ENCODE peak calls at places on chromosomes 16 and 17, in eight cellular contexts. Y is A549, D is adrenal gland, N is heart left ventricle, L is ovary, B is body of pancreas, C is tibial nerve, Q is stomach. V is an unnamed sample.

GRCh38 chr16:11726008-11726407 is 16.6 kb downstream of the TXNDC11 start:
- DNase-seq in B (peak), Q (peak), Y (no peak), D (no peak), C (no peak), N (no peak), L (no peak), V (no peak)

GRCh38 chr17:61475726-61476125 is 23.5 kb downstream of the TBX4 start:
- DNase-seq in N (no peak), Q (no peak), C (no peak), L (no peak), D (peak), B (no peak), Y (no peak), V (no peak)

GRCh38 chr17:58382885-58383248 is 30.9 kb upstream of the SUPT4H1 start:
- DNase-seq in N (no peak), B (peak), L (no peak), Q (no peak), Y (no peak), C (no peak), D (no peak), V (no peak)

GRCh38 chr16:75130150-75130771 is 13.7 kb upstream of the LDHD start:
- DNase-seq in L (no peak), Y (no peak), B (no peak), C (no peak), N (no peak), D (no peak), Q (no peak), V (no peak)

GRCh38 chr17:79919164-79919585 is 79.9 kb upstream of the CBX4 start:
- DNase-seq in L (no peak), Y (peak), D (peak), Q (peak), N (peak), C (peak), B (peak), V (peak)

GRCh38 chr16:57810197-57811024 is 8.1 kb upstream of the KIFC3 start:
- DNase-seq in N (peak), L (peak), Q (peak), Y (peak), B (peak), C (peak), D (peak), V (peak)

GRCh38 chr17:36741019-36741902 is 139.9 kb downstream of the MRM1 start:
- DNase-seq in C (no peak), B (no peak), N (no peak), L (no peak), Y (no peak), Q (no peak), D (no peak), V (no peak)

GRCh38 chr16:69057400-69058378 is 47.8 kb upstream of the HAS3 start:
- DNase-seq in N (no peak), Q (no peak), Y (peak), D (peak), C (no peak), L (no peak), B (peak), V (peak)

GRCh38 chr16:70345840-70346239 is 863 bp upstream of the DDX19A start:
- DNase-seq in B (no peak), C (no peak), Q (no peak), N (no peak), D (no peak), L (no peak), Y (no peak), V (no peak)

GRCh38 chr17:57494446-57494845 is 238.1 kb downstream of the MSI2 start:
- DNase-seq in N (no peak), Y (no peak), L (no peak), B (no peak), C (no peak), D (no peak), Q (no peak), V (no peak)

GRCh38 chr16:65446441-65446840 is 324.6 kb upstream of the CDH11 start:
- DNase-seq in Y (no peak), D (no peak), N (no peak), Q (no peak), C (no peak), L (no peak), B (no peak), V (no peak)

DNA sequence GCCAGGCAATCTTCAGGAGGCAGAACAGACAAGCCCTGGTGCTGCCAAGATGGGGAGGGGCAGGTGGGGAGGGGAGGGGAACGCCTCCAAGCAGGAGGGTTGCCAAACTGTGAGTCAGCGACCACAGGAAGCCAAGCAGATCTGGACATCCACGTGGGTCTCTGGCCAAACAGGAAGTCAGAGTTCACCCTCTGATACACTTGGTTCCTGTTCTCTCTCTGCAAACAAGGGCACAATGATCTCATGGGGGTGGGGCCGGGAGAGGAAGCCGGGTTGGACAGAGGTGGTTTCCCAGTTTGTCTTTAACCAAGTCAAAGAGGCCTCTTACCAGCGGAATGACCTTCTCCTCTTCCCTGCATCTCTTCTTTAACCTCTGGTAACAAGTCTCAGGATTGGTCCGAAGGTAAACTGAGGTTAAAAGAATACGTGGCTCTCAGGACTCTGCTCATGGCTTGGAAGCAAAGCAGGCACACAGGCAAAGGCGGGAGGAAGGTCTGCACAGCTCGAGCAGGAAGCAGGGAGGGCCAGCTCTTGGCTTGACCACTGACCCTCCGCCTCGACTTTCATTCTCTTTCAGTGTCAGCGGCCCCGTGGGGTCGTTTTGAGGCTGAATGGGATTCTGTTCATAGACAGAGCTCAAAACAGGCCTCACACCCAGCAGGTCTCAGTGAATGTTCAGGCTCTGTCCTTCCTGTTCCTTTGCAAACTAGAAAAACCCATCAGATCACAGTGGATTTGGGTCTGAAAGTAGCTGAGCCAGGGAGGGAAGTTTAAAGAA is 32.9 kb downstream of the TK2 start:
- DNase-seq in C (peak), Y (peak), B (peak), N (peak), D (peak), Q (peak), L (peak), V (peak)
- TF ChIP-seq POLR2A in C (peak), Y (no peak), B (no peak), N (peak), D (no peak), Q (no peak), L (peak), V (no peak)

GRCh38 chr17:75845933-75846700 is 1.9 kb upstream of the UNC13D start:
- DNase-seq in B (peak), Q (no peak), C (no peak), L (no peak), N (no peak), D (no peak), Y (no peak), V (no peak)

GRCh38 chr17:75844530-75845057 is 390 bp upstream of the UNC13D start:
- DNase-seq in N (no peak), C (no peak), Y (peak), B (peak), Q (peak), D (peak), L (no peak), V (peak)

GRCh38 chr17:75843577-75844529 is at the start of gene UNC13D:
- DNase-seq in N (no peak), C (no peak), L (no peak), D (peak), Q (peak), Y (no peak), B (peak), V (no peak)

GRCh38 chr17:75846701-75847594 is 2.7 kb upstream of the UNC13D start:
- DNase-seq in Q (no peak), N (no peak), C (no peak), D (no peak), L (no peak), Y (no peak), B (peak), V (no peak)

DNA sequence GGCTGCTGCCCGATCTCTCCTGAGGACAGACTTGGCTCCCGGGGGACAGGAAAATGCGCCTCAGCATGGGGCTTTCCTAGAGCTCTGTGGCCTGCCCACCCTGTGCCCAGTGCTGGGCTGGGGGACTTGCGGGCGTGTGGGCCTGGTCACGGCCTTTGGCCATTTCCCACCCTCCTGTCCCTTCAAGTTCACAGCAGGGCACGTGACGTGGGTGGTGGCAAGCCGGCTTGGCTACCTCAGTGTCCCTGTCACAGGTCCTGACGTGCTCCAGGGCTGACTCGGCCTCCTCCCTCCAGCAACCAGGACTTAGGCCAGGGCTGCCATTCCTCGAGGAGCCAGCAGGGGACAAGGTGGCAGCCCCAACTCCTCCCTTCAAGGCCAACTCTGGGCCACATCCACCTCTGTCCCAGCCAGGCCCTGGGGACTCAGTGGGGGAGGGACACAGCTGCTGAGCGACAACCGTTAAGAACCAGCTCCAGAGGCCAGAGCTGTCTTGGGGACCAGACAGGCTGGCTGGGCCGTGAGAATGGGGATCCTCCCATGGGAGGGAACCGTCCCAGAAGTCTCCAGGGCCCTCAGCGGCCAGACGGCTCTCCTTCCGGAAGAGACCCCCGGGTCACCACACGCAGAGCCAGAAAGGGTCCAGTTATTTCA is 981 bp upstream of the UNC13D start:
- DNase-seq in Q (peak), N (peak), C (peak), L (peak), Y (peak), D (peak), B (peak), V (peak)
- TF ChIP-seq POLR2A in Q (no peak), N (peak), C (no peak), L (no peak), Y (no peak), D (peak), B (peak), V (peak)

GRCh38 chr17:40443196-40443987 is at the start of gene IGFBP4:
- DNase-seq in L (peak), C (peak), B (peak), Q (peak), N (peak), Y (peak), D (peak), V (peak)
- TF ChIP-seq POLR2A in L (peak), C (peak), B (peak), Q (no peak), N (peak), Y (peak), D (peak), V (peak)

GRCh38 chr16:66512589-66513404 is 37.1 kb downstream of the TK2 start:
- DNase-seq in Y (no peak), C (no peak), L (no peak), N (no peak), B (no peak), D (no peak), Q (peak), V (no peak)

GRCh38 chr16:66510298-66510697 is 39.6 kb downstream of the TK2 start:
- DNase-seq in Y (no peak), C (no peak), Q (peak), N (no peak), L (peak), B (peak), D (no peak), V (no peak)

GRCh38 chr16:66511615-66512500 is 38.1 kb downstream of the TK2 start:
- DNase-seq in N (no peak), D (peak), L (peak), B (peak), C (no peak), Y (peak), Q (peak), V (peak)

GRCh38 chr16:66509576-66509975 is 40.3 kb downstream of the TK2 start:
- DNase-seq in Y (no peak), B (no peak), L (peak), Q (peak), N (no peak), C (no peak), D (no peak), V (no peak)

GRCh38 chr16:66510711-66511614 is 39.0 kb downstream of the TK2 start:
- DNase-seq in D (peak), B (peak), L (peak), Y (no peak), C (no peak), N (no peak), Q (peak), V (no peak)
- TF ChIP-seq POLR2A in D (no peak), B (no peak), L (no peak), Y (no peak), C (no peak), N (no peak), Q (no peak), V (no peak)

DNA sequence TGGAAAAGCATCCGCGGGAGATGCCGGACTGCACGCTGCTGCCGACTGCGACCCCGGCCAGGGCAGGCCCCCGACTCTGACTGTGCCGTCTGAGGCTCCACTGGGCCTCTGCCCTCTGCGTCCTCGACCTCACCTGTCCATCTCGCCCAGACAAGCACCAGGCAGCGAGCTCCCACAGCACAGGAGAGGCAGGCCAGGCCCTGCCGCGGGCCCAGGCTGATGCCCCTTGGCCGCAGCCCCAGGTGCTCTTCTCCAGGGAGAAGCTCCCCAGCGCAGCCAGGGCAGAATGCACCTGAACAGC is 98.1 kb upstream of the DNAH17 start:
- DNase-seq in L (no peak), C (no peak), Y (no peak), B (no peak), D (no peak), N (no peak), Q (no peak), V (no peak)
- TF ChIP-seq POLR2A in L (no peak), C (no peak), Y (no peak), B (no peak), D (no peak), N (no peak), Q (no peak), V (no peak)

V was measured in H54.